ENCODE peak calls at places on chromosomes 11 and 22, in eight cellular contexts. Q, G, T, K, M, C, H and O are unnamed samples.

GRCh38 chr22:41030891-41031290 is 61.5 kb upstream of the EP300 start:
- DNase-seq in Q (no peak), G (no peak), T (no peak), K (no peak), M (no peak), C (peak), H (no peak), O (no peak)

GRCh38 chr22:49913026-49913425 is 5.2 kb downstream of the ALG12 start:
- DNase-seq in Q (no peak), G (no peak), T (no peak), K (no peak), M (peak), C (no peak), H (no peak), O (no peak)

GRCh38 chr11:118056806-118057205 is 20.1 kb upstream of the TMPRSS4 start:
- DNase-seq in Q (no peak), G (no peak), T (peak), K (peak), M (no peak), C (no peak), H (no peak), O (no peak)

GRCh38 chr11:3058753-3059664 is 1.8 kb upstream of the CARS1 start:
- DNase-seq in Q (no peak), G (peak), T (no peak), K (peak), M (no peak), C (peak), H (no peak), O (no peak)

GRCh38 chr11:64379817-64380709 is 21.1 kb downstream of the RPS6KA4 start:
- DNase-seq in Q (no peak), G (no peak), T (no peak), K (peak), M (no peak), C (no peak), H (no peak), O (no peak)

GRCh38 chr11:27679136-27680015 is 20.9 kb downstream of the BDNF start:
- DNase-seq in Q (no peak), G (no peak), T (no peak), K (no peak), M (no peak), C (no peak), H (no peak), O (no peak)

GRCh38 chr11:27392715-27393114 is 29.7 kb upstream of the CCDC34 start:
- DNase-seq in Q (no peak), G (no peak), T (no peak), K (no peak), M (no peak), C (peak), H (no peak), O (no peak)

GRCh38 chr22:23457586-23457985 is 122.5 kb downstream of the IGLL1 start:
- DNase-seq in Q (no peak), G (no peak), T (no peak), K (no peak), M (no peak), C (no peak), H (no peak), O (no peak)

GRCh38 chr22:46159777-46160176 is 9.5 kb downstream of the PPARA start:
- DNase-seq in Q (no peak), G (no peak), T (no peak), K (no peak), M (no peak), C (no peak), H (no peak), O (no peak)

GRCh38 chr11:19345519-19345847 is 104.7 kb upstream of the E2F8 start:
- DNase-seq in Q (no peak), G (no peak), T (no peak), K (peak), M (no peak), C (peak), H (peak), O (no peak)

GRCh38 chr11:858053-858992 is 15.7 kb downstream of the TSPAN4 start:
- DNase-seq in Q (no peak), G (no peak), T (no peak), K (no peak), M (no peak), C (no peak), H (no peak), O (no peak)

GRCh38 chr22:43996170-43996980 is 27.7 kb upstream of the PARVB start:
- DNase-seq in Q (peak), G (no peak), T (peak), K (no peak), M (peak), C (no peak), H (no peak), O (peak)

GRCh38 chr22:32745251-32745995 is 56.1 kb upstream of the TIMP3 start:
- DNase-seq in Q (no peak), G (no peak), T (no peak), K (peak), M (no peak), C (peak), H (peak), O (no peak)

GRCh38 chr11:120134106-120134930 is 3.6 kb downstream of the TRIM29 start:
- DNase-seq in Q (no peak), G (no peak), T (peak), K (peak), M (peak), C (no peak), H (no peak), O (no peak)

GRCh38 chr11:43580735-43581369 is 99.7 kb upstream of the HSD17B12 start:
- DNase-seq in Q (no peak), G (no peak), T (no peak), K (no peak), M (no peak), C (peak), H (peak), O (no peak)

GRCh38 chr11:13958596-13958995 is 3.9 kb upstream of the SPON1 start:
- DNase-seq in Q (no peak), G (no peak), T (no peak), K (peak), M (no peak), C (no peak), H (no peak), O (no peak)

GRCh38 chr11:128316541-128317206 is 270.7 kb downstream of the ETS1 start:
- DNase-seq in Q (no peak), G (no peak), T (no peak), K (no peak), M (no peak), C (no peak), H (no peak), O (no peak)

GRCh38 chr11:117824571-117825537 is at the start of gene FXYD2:
- DNase-seq in Q (no peak), G (no peak), T (peak), K (peak), M (peak), C (no peak), H (no peak), O (no peak)

GRCh38 chr22:23841292-23841691 is 2.5 kb upstream of the DERL3 start:
- DNase-seq in Q (no peak), G (no peak), T (no peak), K (no peak), M (no peak), C (no peak), H (no peak), O (no peak)

GRCh38 chr22:23495614-23496444 is 84.3 kb downstream of the IGLL1 start:
- DNase-seq in Q (no peak), G (no peak), T (no peak), K (peak), M (no peak), C (no peak), H (no peak), O (no peak)

GRCh38 chr22:20422271-20422958 is 15.2 kb downstream of the SCARF2 start:
- DNase-seq in Q (no peak), G (no peak), T (no peak), K (peak), M (no peak), C (peak), H (no peak), O (no peak)

GRCh38 chr11:20026629-20027545 is 133.4 kb downstream of the DBX1 start:
- DNase-seq in Q (no peak), G (no peak), T (no peak), K (peak), M (no peak), C (no peak), H (peak), O (no peak)